ENCODE peak calls at places on chromosomes 1 and 21, in nine cellular contexts. One of them, this sample, is unnamed.

GRCh38 chr1:202656951-202657646 is 53.2 kb downstream of the SYT2 start:
- DNase-seq in activated CD4-positive, CD25-positive, alpha-beta regulatory T cell: no peak
- DNase-seq in AG04450: no peak
- DNase-seq in left kidney: peak; percentile 89
- DNase-seq in NCI-H2029 treated with DMSO at 0.1 percent for 48 hours: no peak
- DNase-seq in pancreas: no peak
- DNase-seq in foreskin fibroblast: peak; percentile 47
- DNase-seq in astrocyte of the spinal cord: peak; percentile 28
- DNase-seq in ELR: peak; percentile 67
- DNase-seq in this sample: no peak

GRCh38 chr1:197783510-197783948 is 8.2 kb upstream of the DENND1B start:
- DNase-seq in activated CD4-positive, CD25-positive, alpha-beta regulatory T cell: no peak
- DNase-seq in AG04450: no peak
- DNase-seq in left kidney: no peak
- DNase-seq in NCI-H2029 treated with DMSO at 0.1 percent for 48 hours: no peak
- DNase-seq in pancreas: no peak
- DNase-seq in foreskin fibroblast: peak; percentile 73
- DNase-seq in astrocyte of the spinal cord: peak; percentile 64
- DNase-seq in ELR: peak; percentile 67
- DNase-seq in this sample: peak; percentile 32

GRCh38 chr1:203473781-203474305 is 1.8 kb upstream of the PRELP start:
- DNase-seq in activated CD4-positive, CD25-positive, alpha-beta regulatory T cell: no peak
- DNase-seq in AG04450: no peak
- DNase-seq in left kidney: no peak
- DNase-seq in NCI-H2029 treated with DMSO at 0.1 percent for 48 hours: no peak
- DNase-seq in pancreas: no peak
- DNase-seq in foreskin fibroblast: no peak
- DNase-seq in astrocyte of the spinal cord: no peak
- DNase-seq in ELR: no peak
- DNase-seq in this sample: no peak

GRCh38 chr1:19344372-19344810 is 32.3 kb downstream of the SLC66A1 start:
- DNase-seq in activated CD4-positive, CD25-positive, alpha-beta regulatory T cell: peak; percentile 9
- DNase-seq in AG04450: no peak
- DNase-seq in left kidney: peak; percentile 70
- DNase-seq in NCI-H2029 treated with DMSO at 0.1 percent for 48 hours: no peak
- DNase-seq in pancreas: peak; percentile 63
- DNase-seq in foreskin fibroblast: peak; percentile 73
- DNase-seq in astrocyte of the spinal cord: no peak
- DNase-seq in ELR: peak; percentile 48
- DNase-seq in this sample: no peak

GRCh38 chr21:42905195-42905594 is 12.1 kb downstream of the NDUFV3 start:
- DNase-seq in activated CD4-positive, CD25-positive, alpha-beta regulatory T cell: no peak
- DNase-seq in AG04450: no peak
- DNase-seq in left kidney: no peak
- DNase-seq in NCI-H2029 treated with DMSO at 0.1 percent for 48 hours: no peak
- DNase-seq in pancreas: no peak
- DNase-seq in foreskin fibroblast: peak; percentile 63
- DNase-seq in astrocyte of the spinal cord: no peak
- DNase-seq in ELR: no peak
- DNase-seq in this sample: no peak

GRCh38 chr1:97654866-97655265 is 266.0 kb downstream of the DPYD start:
- DNase-seq in activated CD4-positive, CD25-positive, alpha-beta regulatory T cell: no peak
- DNase-seq in AG04450: no peak
- DNase-seq in left kidney: no peak
- DNase-seq in NCI-H2029 treated with DMSO at 0.1 percent for 48 hours: no peak
- DNase-seq in pancreas: no peak
- DNase-seq in foreskin fibroblast: no peak
- DNase-seq in astrocyte of the spinal cord: peak; percentile 28
- DNase-seq in ELR: no peak
- DNase-seq in this sample: peak; percentile 24

GRCh38 chr1:108962681-108963051 is 618 bp downstream of the CLCC1 start:
- DNase-seq in activated CD4-positive, CD25-positive, alpha-beta regulatory T cell: peak; percentile 4
- DNase-seq in AG04450: no peak
- DNase-seq in left kidney: no peak
- DNase-seq in NCI-H2029 treated with DMSO at 0.1 percent for 48 hours: no peak
- DNase-seq in pancreas: peak; percentile 48
- DNase-seq in foreskin fibroblast: no peak
- DNase-seq in astrocyte of the spinal cord: no peak
- DNase-seq in ELR: no peak
- DNase-seq in this sample: no peak

GRCh38 chr1:9280015-9280860 is 12.5 kb upstream of the SPSB1 start:
- DNase-seq in activated CD4-positive, CD25-positive, alpha-beta regulatory T cell: peak; percentile 34
- DNase-seq in AG04450: no peak
- DNase-seq in left kidney: no peak
- DNase-seq in NCI-H2029 treated with DMSO at 0.1 percent for 48 hours: no peak
- DNase-seq in pancreas: peak; percentile 37
- DNase-seq in foreskin fibroblast: peak; percentile 99
- DNase-seq in astrocyte of the spinal cord: peak; percentile 93
- DNase-seq in ELR: peak; percentile 97
- DNase-seq in this sample: peak; percentile 82

GRCh38 chr1:205313681-205314308 is 7.8 kb downstream of the NUAK2 start:
- DNase-seq in activated CD4-positive, CD25-positive, alpha-beta regulatory T cell: no peak
- DNase-seq in AG04450: peak; percentile 66
- DNase-seq in left kidney: peak; percentile 93
- DNase-seq in NCI-H2029 treated with DMSO at 0.1 percent for 48 hours: no peak
- DNase-seq in pancreas: no peak
- DNase-seq in foreskin fibroblast: peak; percentile 80
- DNase-seq in astrocyte of the spinal cord: peak; percentile 80
- DNase-seq in ELR: no peak
- DNase-seq in this sample: no peak

GRCh38 chr1:24752305-24752704 is 7.1 kb downstream of the CLIC4 start:
- DNase-seq in activated CD4-positive, CD25-positive, alpha-beta regulatory T cell: no peak
- DNase-seq in AG04450: no peak
- DNase-seq in left kidney: no peak
- DNase-seq in NCI-H2029 treated with DMSO at 0.1 percent for 48 hours: no peak
- DNase-seq in pancreas: no peak
- DNase-seq in foreskin fibroblast: no peak
- DNase-seq in astrocyte of the spinal cord: no peak
- DNase-seq in ELR: peak; percentile 49
- DNase-seq in this sample: no peak

GRCh38 chr1:27522860-27523665 is 33.1 kb upstream of the WASF2 start:
- DNase-seq in activated CD4-positive, CD25-positive, alpha-beta regulatory T cell: peak; percentile 28
- DNase-seq in AG04450: no peak
- DNase-seq in left kidney: peak; percentile 73
- DNase-seq in NCI-H2029 treated with DMSO at 0.1 percent for 48 hours: no peak
- DNase-seq in pancreas: no peak
- DNase-seq in foreskin fibroblast: peak; percentile 66
- DNase-seq in astrocyte of the spinal cord: no peak
- DNase-seq in ELR: peak; percentile 28
- DNase-seq in this sample: no peak

GRCh38 chr1:39525366-39526165 is 34.1 kb downstream of the BMP8A start:
- DNase-seq in activated CD4-positive, CD25-positive, alpha-beta regulatory T cell: no peak
- DNase-seq in AG04450: no peak
- DNase-seq in left kidney: no peak
- DNase-seq in NCI-H2029 treated with DMSO at 0.1 percent for 48 hours: no peak
- DNase-seq in pancreas: no peak
- DNase-seq in foreskin fibroblast: no peak
- DNase-seq in astrocyte of the spinal cord: no peak
- DNase-seq in ELR: no peak
- DNase-seq in this sample: no peak

GRCh38 chr1:109882288-109883245 is 28.1 kb upstream of the CSF1 start:
- DNase-seq in activated CD4-positive, CD25-positive, alpha-beta regulatory T cell: no peak
- DNase-seq in AG04450: no peak
- DNase-seq in left kidney: no peak
- DNase-seq in NCI-H2029 treated with DMSO at 0.1 percent for 48 hours: no peak
- DNase-seq in pancreas: no peak
- DNase-seq in foreskin fibroblast: no peak
- DNase-seq in astrocyte of the spinal cord: no peak
- DNase-seq in ELR: no peak
- DNase-seq in this sample: no peak

GRCh38 chr1:228342627-228343210 is 63.9 kb downstream of the TRIM11 start:
- DNase-seq in activated CD4-positive, CD25-positive, alpha-beta regulatory T cell: no peak
- DNase-seq in AG04450: no peak
- DNase-seq in left kidney: no peak
- DNase-seq in NCI-H2029 treated with DMSO at 0.1 percent for 48 hours: no peak
- DNase-seq in pancreas: peak; percentile 15
- DNase-seq in foreskin fibroblast: no peak
- DNase-seq in astrocyte of the spinal cord: no peak
- DNase-seq in ELR: no peak
- DNase-seq in this sample: no peak

GRCh38 chr1:48002142-48002541 is 5.0 kb upstream of the TRABD2B start:
- DNase-seq in activated CD4-positive, CD25-positive, alpha-beta regulatory T cell: no peak
- DNase-seq in AG04450: no peak
- DNase-seq in left kidney: no peak
- DNase-seq in NCI-H2029 treated with DMSO at 0.1 percent for 48 hours: no peak
- DNase-seq in pancreas: no peak
- DNase-seq in foreskin fibroblast: no peak
- DNase-seq in astrocyte of the spinal cord: no peak
- DNase-seq in ELR: no peak
- DNase-seq in this sample: no peak

GRCh38 chr1:48236716-48237470 is 14.4 kb downstream of the SLC5A9 start:
- DNase-seq in activated CD4-positive, CD25-positive, alpha-beta regulatory T cell: no peak
- DNase-seq in AG04450: no peak
- DNase-seq in left kidney: peak; percentile 69
- DNase-seq in NCI-H2029 treated with DMSO at 0.1 percent for 48 hours: peak; percentile 53
- DNase-seq in pancreas: no peak
- DNase-seq in foreskin fibroblast: peak; percentile 47
- DNase-seq in astrocyte of the spinal cord: peak; percentile 26
- DNase-seq in ELR: peak; percentile 19
- DNase-seq in this sample: peak; percentile 11

GRCh38 chr1:58763214-58763613 is 20.6 kb downstream of the JUN start:
- DNase-seq in activated CD4-positive, CD25-positive, alpha-beta regulatory T cell: no peak
- DNase-seq in AG04450: no peak
- DNase-seq in left kidney: no peak
- DNase-seq in NCI-H2029 treated with DMSO at 0.1 percent for 48 hours: no peak
- DNase-seq in pancreas: no peak
- DNase-seq in foreskin fibroblast: peak; percentile 89
- DNase-seq in astrocyte of the spinal cord: peak; percentile 89
- DNase-seq in ELR: peak; percentile 91
- DNase-seq in this sample: no peak

GRCh38 chr1:1419812-1420653 is 1.0 kb downstream of the ANKRD65 start:
- DNase-seq in activated CD4-positive, CD25-positive, alpha-beta regulatory T cell: no peak
- DNase-seq in AG04450: no peak
- DNase-seq in left kidney: peak; percentile 65
- DNase-seq in NCI-H2029 treated with DMSO at 0.1 percent for 48 hours: no peak
- DNase-seq in pancreas: peak; percentile 39
- DNase-seq in foreskin fibroblast: peak; percentile 52
- DNase-seq in astrocyte of the spinal cord: no peak
- DNase-seq in ELR: no peak
- DNase-seq in this sample: no peak

GRCh38 chr1:200376521-200376920 is 33.3 kb downstream of the ZNF281 start:
- DNase-seq in activated CD4-positive, CD25-positive, alpha-beta regulatory T cell: no peak
- DNase-seq in AG04450: no peak
- DNase-seq in left kidney: no peak
- DNase-seq in NCI-H2029 treated with DMSO at 0.1 percent for 48 hours: no peak
- DNase-seq in pancreas: no peak
- DNase-seq in foreskin fibroblast: peak; percentile 64
- DNase-seq in astrocyte of the spinal cord: no peak
- DNase-seq in ELR: peak; percentile 75
- DNase-seq in this sample: no peak

This sample was measured in AG09309.